ENCODE peak calls at places on chromosomes 16 and 17, in five cellular contexts. One of them, this sample, is unnamed.

GRCh38 chr16:58464047-58464915 is 35.7 kb upstream of the NDRG4 start:
- DNase-seq in GM06990: no peak
- DNase-seq in activated T-helper 1 cell treated with Interleukin-2 at 50 U/mL for 16 hours: no peak
- DNase-seq in sciatic nerve: no peak
- DNase-seq in adrenal gland: peak; percentile 59
- DNase-seq in this sample: peak; percentile 75

GRCh38 chr16:9165601-9166220 is 74.3 kb downstream of the HAPSTR1 start:
- DNase-seq in activated T-helper 1 cell treated with Interleukin-2 at 50 U/mL for 16 hours: no peak
- DNase-seq in sciatic nerve: no peak
- DNase-seq in GM06990: no peak
- DNase-seq in adrenal gland: no peak
- DNase-seq in this sample: no peak

GRCh38 chr17:29682987-29683386 is 60.3 kb upstream of the CORO6 start:
- DNase-seq in sciatic nerve: no peak
- DNase-seq in GM06990: no peak
- DNase-seq in adrenal gland: no peak
- DNase-seq in activated T-helper 1 cell treated with Interleukin-2 at 50 U/mL for 16 hours: no peak
- DNase-seq in this sample: no peak

GRCh38 chr17:49024523-49024922 is 27.3 kb downstream of the IGF2BP1 start:
- DNase-seq in sciatic nerve: no peak
- DNase-seq in GM06990: no peak
- DNase-seq in activated T-helper 1 cell treated with Interleukin-2 at 50 U/mL for 16 hours: no peak
- DNase-seq in adrenal gland: no peak
- DNase-seq in this sample: no peak

GRCh38 chr17:56499799-56500388 is 93.6 kb upstream of the NOG start:
- DNase-seq in GM06990: no peak
- DNase-seq in adrenal gland: no peak
- DNase-seq in sciatic nerve: no peak
- DNase-seq in activated T-helper 1 cell treated with Interleukin-2 at 50 U/mL for 16 hours: no peak
- DNase-seq in this sample: no peak

GRCh38 chr17:46003907-46004748 is 5.1 kb downstream of the STH start:
- DNase-seq in activated T-helper 1 cell treated with Interleukin-2 at 50 U/mL for 16 hours: no peak
- DNase-seq in GM06990: no peak
- DNase-seq in sciatic nerve: no peak
- DNase-seq in adrenal gland: peak; percentile 83
- DNase-seq in this sample: peak; percentile 71

GRCh38 chr16:3170440-3171180 is 17.4 kb upstream of the OR1F1 start:
- DNase-seq in GM06990: peak; percentile 69
- DNase-seq in activated T-helper 1 cell treated with Interleukin-2 at 50 U/mL for 16 hours: no peak
- DNase-seq in sciatic nerve: no peak
- DNase-seq in adrenal gland: no peak
- DNase-seq in this sample: no peak

GRCh38 chr17:59504821-59505220 is 60.6 kb upstream of the DHX40 start:
- DNase-seq in activated T-helper 1 cell treated with Interleukin-2 at 50 U/mL for 16 hours: no peak
- DNase-seq in GM06990: no peak
- DNase-seq in sciatic nerve: no peak
- DNase-seq in adrenal gland: no peak
- DNase-seq in this sample: no peak

GRCh38 chr16:9469512-9469911 is 378.1 kb downstream of the HAPSTR1 start:
- DNase-seq in GM06990: no peak
- DNase-seq in adrenal gland: no peak
- DNase-seq in sciatic nerve: no peak
- DNase-seq in activated T-helper 1 cell treated with Interleukin-2 at 50 U/mL for 16 hours: no peak
- DNase-seq in this sample: no peak

GRCh38 chr17:42819939-42820535 is 4.0 kb downstream of the BECN1 start:
- DNase-seq in activated T-helper 1 cell treated with Interleukin-2 at 50 U/mL for 16 hours: no peak
- DNase-seq in GM06990: no peak
- DNase-seq in adrenal gland: peak; percentile 66
- DNase-seq in sciatic nerve: no peak
- DNase-seq in this sample: peak; percentile 65

GRCh38 chr17:74002241-74002640 is 201.2 kb upstream of the RPL38 start:
- DNase-seq in activated T-helper 1 cell treated with Interleukin-2 at 50 U/mL for 16 hours: no peak
- DNase-seq in GM06990: no peak
- DNase-seq in adrenal gland: no peak
- DNase-seq in sciatic nerve: no peak
- DNase-seq in this sample: no peak

GRCh38 chr17:74532115-74532514 is 840 bp upstream of the CD300LB start:
- DNase-seq in sciatic nerve: peak; percentile 65
- DNase-seq in activated T-helper 1 cell treated with Interleukin-2 at 50 U/mL for 16 hours: no peak
- DNase-seq in GM06990: no peak
- DNase-seq in adrenal gland: peak; percentile 47
- DNase-seq in this sample: peak; percentile 55

GRCh38 chr16:23248261-23249194 is 53.6 kb upstream of the SCNN1B start:
- DNase-seq in adrenal gland: no peak
- DNase-seq in GM06990: no peak
- DNase-seq in activated T-helper 1 cell treated with Interleukin-2 at 50 U/mL for 16 hours: no peak
- DNase-seq in sciatic nerve: no peak
- DNase-seq in this sample: no peak

GRCh38 chr17:14672830-14673229 is 371.9 kb downstream of the HS3ST3B1 start:
- DNase-seq in GM06990: no peak
- DNase-seq in sciatic nerve: no peak
- DNase-seq in adrenal gland: no peak
- DNase-seq in activated T-helper 1 cell treated with Interleukin-2 at 50 U/mL for 16 hours: no peak
- DNase-seq in this sample: no peak